ENCODE peak calls at places on chromosomes 7 and 10, in four cellular contexts. A is transverse colon, F is AG08395, J is kidney epithelial cell. L is an unnamed sample.

GRCh38 chr7:158420591-158421340 is 166.9 kb downstream of the PTPRN2 start:
- DNase-seq in F (no peak), J (no peak), A (no peak), L (no peak)

GRCh38 chr7:76400248-76400647 is 9.2 kb downstream of the SSC4D start:
- DNase-seq in A (no peak), J (no peak), F (no peak), L (no peak)

GRCh38 chr7:28745351-28745750 is 212.8 kb downstream of the TRIL start:
- DNase-seq in A (no peak), F (no peak), J (no peak), L (no peak)

GRCh38 chr7:28447071-28447470 is 34.8 kb downstream of the CREB5 start:
- DNase-seq in J (no peak), A (no peak), F (no peak), L (no peak)

GRCh38 chr7:139697031-139697430 is 80.8 kb downstream of the HIPK2 start:
- DNase-seq in J (no peak), A (no peak), F (no peak), L (no peak)

GRCh38 chr10:78475501-78475900 is 441.8 kb downstream of the RPS24 start:
- DNase-seq in F (no peak), A (no peak), J (no peak), L (peak)

GRCh38 chr7:107850671-107851070 is 40.3 kb upstream of the DLD start:
- DNase-seq in J (no peak), F (no peak), A (peak), L (peak)

GRCh38 chr7:147053761-147054160 is 937.2 kb downstream of the CNTNAP2 start:
- DNase-seq in A (no peak), J (no peak), F (no peak), L (no peak)

GRCh38 chr7:91067266-91067665 is 197.0 kb upstream of the FZD1 start:
- DNase-seq in A (no peak), F (no peak), J (no peak), L (no peak)

GRCh38 chr7:112173214-112173905 is 32.8 kb downstream of the DOCK4 start:
- DNase-seq in A (no peak), J (no peak), F (peak), L (peak)

GRCh38 chr7:158814637-158815036 is 14.7 kb downstream of the ESYT2 start:
- DNase-seq in F (no peak), A (no peak), J (no peak), L (no peak)

GRCh38 chr7:149825567-149826343 is 12.4 kb upstream of the ZNF862 start:
- DNase-seq in F (no peak), J (no peak), A (no peak), L (no peak)

GRCh38 chr7:15280078-15280734 is 281.6 kb downstream of the AGMO start:
- DNase-seq in J (no peak), A (no peak), F (no peak), L (no peak)

GRCh38 chr10:22345301-22346086 is at the start of gene SPAG6:
- DNase-seq in J (no peak), F (no peak), A (peak), L (peak)

GRCh38 chr10:10533417-10533816 is 484.3 kb upstream of the CELF2 start:
- DNase-seq in A (no peak), J (no peak), F (peak), L (peak)

GRCh38 chr10:36366843-36367242 is 724.7 kb upstream of the FZD8 start:
- DNase-seq in J (no peak), A (no peak), F (no peak), L (no peak)

GRCh38 chr10:12750526-12751201 is 250.8 kb downstream of the CCDC3 start:
- DNase-seq in A (no peak), J (no peak), F (no peak), L (no peak)

GRCh38 chr7:47366211-47366610 is 215.7 kb downstream of the TNS3 start:
- DNase-seq in A (no peak), F (no peak), J (no peak), L (no peak)

GRCh38 chr10:75398630-75399460 is 2.7 kb downstream of the ZNF503 start:
- DNase-seq in J (no peak), A (peak), F (no peak), L (peak)

GRCh38 chr7:5356751-5357119 is 66.9 kb downstream of the TNRC18 start:
- DNase-seq in F (no peak), A (no peak), J (no peak), L (no peak)

GRCh38 chr7:494906-495305 is 24.7 kb downstream of the PDGFA start:
- DNase-seq in F (no peak), J (no peak), A (no peak), L (no peak)

GRCh38 chr7:142927085-142927745 is 6.3 kb downstream of the TRPV5 start:
- DNase-seq in J (no peak), F (no peak), A (no peak), L (no peak)

GRCh38 chr10:75598998-75599397 is 167.6 kb downstream of the LRMDA start:
- DNase-seq in F (no peak), A (no peak), J (no peak), L (no peak)

GRCh38 chr10:21172774-21173432 is 275.8 kb upstream of the NEBL start:
- DNase-seq in J (no peak), F (no peak), A (peak), L (peak)

GRCh38 chr10:76874151-76874550 is 763.5 kb downstream of the KCNMA1 start:
- DNase-seq in J (no peak), F (peak), A (no peak), L (peak)

GRCh38 chr10:77633376-77633775 is 4.2 kb downstream of the KCNMA1 start:
- DNase-seq in J (no peak), A (no peak), F (no peak), L (no peak)

GRCh38 chr10:119652361-119652760 is 1.2 kb downstream of the BAG3 start:
- DNase-seq in A (no peak), F (peak), J (peak), L (peak)

GRCh38 chr7:116502201-116503096 is 2.9 kb downstream of the CAV2 start:
- DNase-seq in F (no peak), A (no peak), J (no peak), L (no peak)

GRCh38 chr10:101838416-101838970 is 5.1 kb downstream of the KCNIP2 start:
- DNase-seq in F (no peak), A (no peak), J (no peak), L (no peak)

GRCh38 chr7:107501593-107501992 is 31.7 kb downstream of the GPR22 start:
- DNase-seq in F (peak), A (peak), J (no peak), L (peak)

GRCh38 chr10:57964371-57964770 is 303.3 kb downstream of the IPMK start:
- DNase-seq in A (no peak), F (peak), J (peak), L (peak)

GRCh38 chr10:3747984-3748383 is 37.0 kb downstream of the KLF6 start:
- DNase-seq in A (no peak), F (no peak), J (no peak), L (no peak)

GRCh38 chr7:85070967-85071628 is 115.8 kb downstream of the SEMA3D start:
- DNase-seq in A (no peak), J (no peak), F (no peak), L (no peak)

GRCh38 chr10:44033008-44033407 is 351.9 kb downstream of the CXCL12 start:
- DNase-seq in F (no peak), J (no peak), A (no peak), L (no peak)

GRCh38 chr7:72493850-72494661 is 81.9 kb upstream of the CALN1 start:
- DNase-seq in J (no peak), F (peak), A (peak), L (peak)

GRCh38 chr10:50394832-50395231 is 143.5 kb upstream of the ASAH2 start:
- DNase-seq in A (no peak), J (no peak), F (no peak), L (no peak)

GRCh38 chr7:18535811-18536413 is 40.4 kb downstream of the HDAC9 start:
- DNase-seq in J (no peak), A (no peak), F (no peak), L (no peak)

L was measured in AG20443.